ENCODE peak calls at places on chromosomes 3 and 15, in six cellular contexts. C is neural progenitor cell; L is IMR-90; V is H9; U is tibial nerve; K is CD4-positive, alpha-beta T cell. G is an unnamed sample.

GRCh38 chr3:160163259-160163878 is 61.9 kb upstream of the C3orf80 start:
- DNase-seq in C (no peak), L (peak), V (no peak), U (no peak), K (no peak), G (no peak)

GRCh38 chr3:124587053-124587408 is 143.2 kb upstream of the UMPS start:
- DNase-seq in C (peak), L (no peak), V (peak), U (no peak), K (no peak), G (no peak)

GRCh38 chr3:187626581-187626980 is 43.6 kb downstream of the SST start:
- DNase-seq in C (no peak), L (no peak), V (no peak), U (no peak), K (no peak), G (no peak)

GRCh38 chr3:29318251-29318650 is 37.4 kb downstream of the RBMS3 start:
- DNase-seq in C (no peak), L (no peak), V (no peak), U (no peak), K (no peak), G (no peak)

GRCh38 chr3:188664795-188665194 is 507.0 kb upstream of the TPRG1 start:
- DNase-seq in C (peak), L (no peak), V (no peak), U (no peak), K (no peak), G (no peak)

GRCh38 chr15:90530250-90531051 is 728 bp downstream of the CRTC3 start:
- DNase-seq in C (peak), L (peak), V (peak), U (peak), K (peak), G (peak)

GRCh38 chr15:68303134-68303533 is 25.6 kb downstream of the FEM1B start:
- DNase-seq in C (no peak), L (no peak), V (no peak), U (no peak), K (no peak), G (no peak)

GRCh38 chr15:95875141-95875643 is 455.3 kb upstream of the NR2F2 start:
- DNase-seq in C (no peak), L (no peak), V (no peak), U (no peak), K (no peak), G (no peak)

GRCh38 chr3:55165704-55166103 is 237.8 kb upstream of the LRTM1 start:
- DNase-seq in C (no peak), L (no peak), V (no peak), U (no peak), K (no peak), G (no peak)

GRCh38 chr15:83106994-83107840 is at the start of gene TM6SF1:
- DNase-seq in C (peak), L (no peak), V (peak), U (no peak), K (no peak), G (peak)

GRCh38 chr3:28556195-28556594 is 207.6 kb upstream of the AZI2 start:
- DNase-seq in C (peak), L (no peak), V (no peak), U (no peak), K (no peak), G (no peak)

GRCh38 chr15:85950101-85950500 is 129.6 kb upstream of the AGBL1 start:
- DNase-seq in C (no peak), L (no peak), V (no peak), U (no peak), K (no peak), G (peak)

GRCh38 chr3:168459229-168459784 is 363.6 kb upstream of the GOLIM4 start:
- DNase-seq in C (no peak), L (peak), V (no peak), U (no peak), K (no peak), G (no peak)

GRCh38 chr15:80635953-80636352 is 59.2 kb upstream of the ABHD17C start:
- DNase-seq in C (no peak), L (no peak), V (no peak), U (no peak), K (no peak), G (peak)

GRCh38 chr15:98000249-98001203 is 40.0 kb downstream of the ARRDC4 start:
- DNase-seq in C (no peak), L (no peak), V (no peak), U (no peak), K (no peak), G (no peak)

GRCh38 chr3:131622726-131623125 is 120.0 kb upstream of the MRPL3 start:
- DNase-seq in C (no peak), L (no peak), V (no peak), U (no peak), K (no peak), G (no peak)

GRCh38 chr3:143918848-143919247 is 52.8 kb upstream of the DIPK2A start:
- DNase-seq in C (no peak), L (no peak), V (no peak), U (no peak), K (no peak), G (no peak)

GRCh38 chr15:36106640-36107335 is 472.6 kb upstream of the CDIN1 start:
- DNase-seq in C (no peak), L (no peak), V (no peak), U (no peak), K (no peak), G (no peak)

GRCh38 chr3:35932995-35933394 is 293.7 kb downstream of the ARPP21 start:
- DNase-seq in C (no peak), L (peak), V (no peak), U (no peak), K (no peak), G (no peak)

GRCh38 chr3:178833696-178834095 is 237.9 kb downstream of the ZMAT3 start:
- DNase-seq in C (no peak), L (no peak), V (no peak), U (no peak), K (no peak), G (no peak)

GRCh38 chr3:171646357-171647133 is 163.7 kb downstream of the PLD1 start:
- DNase-seq in C (peak), L (peak), V (no peak), U (no peak), K (no peak), G (no peak)

GRCh38 chr3:25555695-25556094 is 109.0 kb downstream of the TOP2B start:
- DNase-seq in C (no peak), L (no peak), V (no peak), U (no peak), K (no peak), G (no peak)

GRCh38 chr15:101115887-101116680 is 135.8 kb downstream of the CHSY1 start:
- DNase-seq in C (no peak), L (peak), V (peak), U (peak), K (no peak), G (no peak)

GRCh38 chr3:62361261-62361660 is 12.1 kb downstream of the FEZF2 start:
- DNase-seq in C (no peak), L (no peak), V (no peak), U (no peak), K (no peak), G (no peak)

GRCh38 chr3:161070252-161070930 is 34.8 kb downstream of the B3GALNT1 start:
- DNase-seq in C (peak), L (no peak), V (no peak), U (no peak), K (no peak), G (no peak)

GRCh38 chr3:86814321-86814720 is 176.6 kb downstream of the VGLL3 start:
- DNase-seq in C (peak), L (no peak), V (no peak), U (no peak), K (no peak), G (no peak)

GRCh38 chr3:146160964-146161724 is at the start of gene PLOD2:
- DNase-seq in C (peak), L (peak), V (peak), U (peak), K (no peak), G (peak)

GRCh38 chr15:67907175-67907723 is 67.4 kb upstream of the RNU6-1 start:
- DNase-seq in C (no peak), L (no peak), V (no peak), U (no peak), K (no peak), G (no peak)

GRCh38 chr3:5252111-5252510 is 64.6 kb downstream of the EDEM1 start:
- DNase-seq in C (no peak), L (no peak), V (no peak), U (no peak), K (no peak), G (no peak)

GRCh38 chr15:96213045-96213444 is 117.5 kb upstream of the NR2F2 start:
- DNase-seq in C (no peak), L (no peak), V (no peak), U (no peak), K (no peak), G (no peak)

GRCh38 chr3:67296039-67296892 is 298.2 kb downstream of the KBTBD8 start:
- DNase-seq in C (no peak), L (no peak), V (peak), U (no peak), K (no peak), G (no peak)
- H3K27ac ChIP-seq in C (no peak), L (no peak), V (no peak), U (no peak), K (no peak), G (no peak)

DNA sequence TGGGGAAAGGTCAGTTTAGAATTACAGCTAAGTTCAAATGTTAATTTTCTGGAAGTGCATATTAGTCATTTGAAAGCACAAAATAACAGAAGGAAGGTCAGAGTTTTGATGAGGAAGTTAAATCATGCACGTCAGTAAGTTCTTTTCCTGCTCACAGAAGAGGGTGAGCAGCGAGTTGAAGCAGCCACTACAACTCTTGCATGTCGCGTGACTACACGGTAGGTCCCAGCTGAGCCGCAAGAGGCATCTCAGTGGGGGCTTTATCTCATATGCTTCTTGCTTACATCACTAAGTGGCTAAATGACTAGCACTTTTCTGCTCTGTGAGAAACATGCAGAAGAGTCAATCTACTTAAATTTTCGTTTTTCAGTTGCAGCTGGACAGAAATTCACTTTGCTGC is 21.3 kb upstream of the SEC62 start:
- DNase-seq in C (no peak), L (no peak), V (no peak), U (no peak), K (peak), G (peak)
- H3K27ac ChIP-seq in C (no peak), L (no peak), V (no peak), U (no peak), K (no peak), G (no peak)

GRCh38 chr3:133746722-133747086 is 511 bp downstream of the TF start:
- DNase-seq in C (no peak), L (no peak), V (no peak), U (no peak), K (no peak), G (peak)
- H3K27ac ChIP-seq in C (no peak), L (no peak), V (no peak), U (no peak), K (no peak), G (no peak)

GRCh38 chr3:3801510-3801841 is 2.2 kb downstream of the LRRN1 start:
- DNase-seq in C (peak), L (no peak), V (peak), U (no peak), K (no peak), G (no peak)

GRCh38 chr3:3798641-3799113 is 554 bp upstream of the LRRN1 start:
- DNase-seq in C (peak), L (no peak), V (peak), U (no peak), K (peak), G (peak)

GRCh38 chr3:3800076-3800448 is 831 bp downstream of the LRRN1 start:
- DNase-seq in C (peak), L (no peak), V (peak), U (no peak), K (no peak), G (peak)

GRCh38 chr3:3800685-3801509 is 1.7 kb downstream of the LRRN1 start:
- DNase-seq in C (peak), L (no peak), V (peak), U (no peak), K (no peak), G (peak)

DNA sequence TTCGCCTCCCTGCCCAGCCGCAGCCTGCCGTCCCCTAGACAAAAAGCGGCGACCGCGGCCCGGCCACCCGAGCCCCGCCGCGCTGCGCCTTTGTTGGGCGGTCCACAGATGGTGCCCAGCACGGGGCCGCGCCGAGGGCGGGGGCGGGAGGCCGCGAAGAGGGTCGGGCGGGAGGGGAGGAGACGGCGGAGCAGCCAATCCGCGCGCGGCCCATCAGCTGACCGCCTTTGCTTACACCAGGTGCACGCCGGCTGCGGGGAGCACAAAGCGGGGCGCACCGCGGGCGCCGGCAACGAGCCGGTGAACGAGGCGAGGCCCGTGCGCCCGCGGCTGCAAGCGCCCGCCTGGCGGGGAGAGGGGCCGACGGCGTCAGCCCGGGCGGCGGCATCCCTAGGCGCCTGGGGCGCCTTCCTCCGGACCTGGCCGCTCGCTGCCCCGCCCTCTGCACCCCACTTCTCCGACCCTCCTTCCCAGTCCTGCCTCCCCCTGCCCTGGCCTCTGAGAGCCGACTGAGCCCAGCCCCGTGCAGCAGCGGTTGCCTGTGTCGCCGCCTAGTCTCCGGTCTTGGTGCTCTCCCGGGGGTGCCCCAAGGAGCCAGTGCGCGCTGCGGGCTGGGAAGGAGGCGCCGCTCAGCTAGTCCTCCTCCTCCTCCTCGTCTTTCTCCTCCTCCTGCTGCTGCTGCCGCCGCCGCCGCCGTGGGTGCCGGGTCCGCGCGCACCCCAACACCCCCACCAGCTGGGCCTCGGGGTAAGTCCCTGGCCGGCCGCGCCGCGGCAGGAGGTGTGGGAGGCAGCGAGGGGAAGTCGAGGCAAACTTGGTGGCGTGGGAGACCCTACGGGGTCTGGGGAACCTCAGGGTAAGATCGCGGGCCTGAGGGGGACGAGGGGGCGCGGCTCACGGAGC is at the start of gene LRRN1:
- DNase-seq in C (peak), L (no peak), V (peak), U (no peak), K (peak), G (peak)
- H3K27ac ChIP-seq in C (peak), L (no peak), V (peak), U (peak), K (no peak), G (no peak)

GRCh38 chr3:126353694-126354321 is 3.4 kb downstream of the KLF15 start:
- DNase-seq in C (no peak), L (no peak), V (no peak), U (peak), K (no peak), G (peak)
- H3K27ac ChIP-seq in C (no peak), L (no peak), V (no peak), U (peak), K (no peak), G (peak)

DNA sequence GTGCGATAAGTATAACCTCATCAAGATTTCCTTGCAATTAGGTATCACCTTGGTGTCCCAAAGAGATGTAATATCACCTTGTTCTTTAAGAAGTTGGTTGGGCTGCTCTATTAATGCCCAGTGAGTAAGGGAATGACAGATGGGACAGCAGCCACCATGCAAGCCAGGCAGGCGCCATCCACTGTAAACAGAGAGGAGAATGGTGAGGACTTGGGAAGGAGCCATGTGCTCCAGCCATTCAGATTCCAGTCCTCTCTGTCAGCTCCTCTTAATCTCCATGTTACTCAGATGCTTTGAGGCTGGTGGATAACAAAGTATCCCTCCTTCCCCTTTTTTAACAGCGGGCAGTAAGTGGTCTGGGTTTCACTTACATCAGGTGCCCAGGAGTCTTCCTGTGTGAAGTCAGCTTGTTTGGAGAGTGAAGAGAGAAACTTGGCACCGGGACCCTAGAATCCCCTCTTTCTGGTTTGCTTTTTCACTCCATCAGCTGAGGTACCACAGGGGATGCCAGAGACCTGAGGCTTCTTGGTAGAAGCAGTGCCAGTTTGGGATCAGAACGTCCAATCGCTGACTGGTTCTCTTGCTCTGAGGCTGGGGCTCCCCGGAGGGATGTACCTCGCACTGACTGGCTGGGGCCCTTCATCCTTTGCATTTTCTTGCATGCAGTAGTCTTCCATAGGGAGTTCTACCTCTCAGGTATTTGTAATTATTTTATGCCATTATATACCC is 29.5 kb downstream of the SLCO3A1 start:
- DNase-seq in C (no peak), L (peak), V (no peak), U (no peak), K (no peak), G (no peak)
- H3K27ac ChIP-seq in C (no peak), L (no peak), V (no peak), U (no peak), K (no peak), G (peak)

GRCh38 chr3:77913524-77914174 is 873.8 kb downstream of the ROBO2 start:
- DNase-seq in C (no peak), L (no peak), V (no peak), U (no peak), K (no peak), G (no peak)

GRCh38 chr3:77915341-77915740 is 875.4 kb downstream of the ROBO2 start:
- DNase-seq in C (no peak), L (no peak), V (no peak), U (no peak), K (no peak), G (no peak)

GRCh38 chr3:77919244-77919643 is 879.3 kb downstream of the ROBO2 start:
- DNase-seq in C (no peak), L (no peak), V (no peak), U (no peak), K (no peak), G (no peak)

DNA sequence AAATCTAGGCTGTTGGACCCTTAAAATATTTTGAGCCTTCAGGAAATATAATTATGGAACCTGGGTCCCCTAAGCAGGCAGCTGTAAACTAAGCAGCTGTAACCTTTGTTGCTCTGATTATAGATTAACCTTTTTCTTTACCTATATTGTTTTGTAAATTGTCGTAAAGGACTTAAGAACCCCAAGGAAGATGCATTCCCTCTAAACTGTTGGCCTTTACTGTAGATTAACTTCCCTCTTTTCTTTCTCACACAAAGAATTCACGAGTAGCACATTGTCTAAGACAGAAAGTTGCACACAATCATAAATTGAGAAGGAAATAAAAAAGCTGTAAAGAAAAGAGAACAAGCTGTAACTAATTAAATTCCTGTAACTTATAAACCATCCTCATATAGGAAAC is 877.3 kb downstream of the ROBO2 start:
- DNase-seq in C (peak), L (no peak), V (no peak), U (no peak), K (no peak), G (no peak)
- H3K27ac ChIP-seq in C (peak), L (no peak), V (no peak), U (no peak), K (no peak), G (no peak)

GRCh38 chr3:45887759-45888511 is 1.6 kb downstream of the CCR9 start:
- DNase-seq in C (no peak), L (peak), V (no peak), U (no peak), K (no peak), G (no peak)

GRCh38 chr3:45881031-45882022 is 5.0 kb upstream of the CCR9 start:
- DNase-seq in C (no peak), L (peak), V (no peak), U (no peak), K (peak), G (no peak)

GRCh38 chr3:45885979-45886711 is at the start of gene CCR9:
- DNase-seq in C (no peak), L (no peak), V (no peak), U (no peak), K (peak), G (no peak)

GRCh38 chr3:45887285-45887684 is 942 bp downstream of the CCR9 start:
- DNase-seq in C (no peak), L (peak), V (no peak), U (no peak), K (no peak), G (no peak)

GRCh38 chr3:45884368-45885201 is 1.8 kb upstream of the CCR9 start:
- DNase-seq in C (no peak), L (no peak), V (no peak), U (no peak), K (no peak), G (no peak)
- H3K27ac ChIP-seq in C (no peak), L (no peak), V (no peak), U (no peak), K (no peak), G (no peak)

DNA sequence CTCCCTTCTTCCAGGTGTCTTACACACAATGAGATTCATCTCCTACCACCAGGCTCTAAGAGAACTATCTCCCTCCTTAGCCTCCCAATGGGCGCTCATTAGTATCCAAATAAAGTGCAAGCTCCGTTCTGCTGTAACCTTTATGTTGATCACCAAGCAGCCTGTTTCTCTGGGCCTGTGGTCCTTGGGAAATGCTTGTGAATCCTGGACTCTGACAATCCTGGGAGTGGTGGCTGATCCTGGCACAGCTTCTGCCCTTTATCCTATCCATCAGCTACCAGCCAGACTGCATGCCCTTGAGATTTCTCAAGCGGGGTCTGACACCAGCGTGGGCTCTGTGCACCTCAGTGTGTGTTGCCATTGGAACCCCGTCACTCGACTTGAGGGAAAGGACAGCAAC is 26.1 kb upstream of the USP3 start:
- DNase-seq in C (no peak), L (no peak), V (no peak), U (no peak), K (no peak), G (no peak)
- H3K27ac ChIP-seq in C (no peak), L (no peak), V (no peak), U (no peak), K (peak), G (no peak)